ENCODE peak calls at places on chromosomes 5 and 9, in eight cellular contexts. One of them, this sample, is unnamed.

GRCh38 chr5:57137401-57137800 is 36.5 kb upstream of the GPBP1 start:
- DNase-seq in ovary: no peak
- DNase-seq in sigmoid colon: no peak
- DNase-seq in prostate gland: no peak
- DNase-seq in transverse colon: no peak
- DNase-seq in HCT116: no peak
- DNase-seq in body of pancreas: no peak
- DNase-seq in endothelial cell of umbilical vein: no peak
- DNase-seq in this sample: no peak

GRCh38 chr5:1405539-1406530 is 39.4 kb downstream of the SLC6A3 start:
- DNase-seq in ovary: no peak
- DNase-seq in sigmoid colon: peak; percentile 55
- DNase-seq in prostate gland: no peak
- DNase-seq in transverse colon: no peak
- DNase-seq in HCT116: no peak
- DNase-seq in body of pancreas: peak; percentile 7
- DNase-seq in endothelial cell of umbilical vein: no peak
- DNase-seq in this sample: peak; percentile 68

GRCh38 chr5:95969646-95970358 is 8.2 kb upstream of the ELL2 start:
- DNase-seq in ovary: no peak
- DNase-seq in sigmoid colon: no peak
- DNase-seq in prostate gland: no peak
- DNase-seq in transverse colon: no peak
- DNase-seq in HCT116: no peak
- DNase-seq in body of pancreas: no peak
- DNase-seq in endothelial cell of umbilical vein: no peak
- DNase-seq in this sample: no peak

GRCh38 chr9:99807276-99807852 is 14.3 kb upstream of the NR4A3 start:
- DNase-seq in ovary: peak; percentile 45
- DNase-seq in sigmoid colon: peak; percentile 85
- DNase-seq in prostate gland: peak; percentile 65
- DNase-seq in transverse colon: peak; percentile 63
- DNase-seq in HCT116: no peak
- DNase-seq in body of pancreas: peak; percentile 72
- DNase-seq in endothelial cell of umbilical vein: peak; percentile 61
- DNase-seq in this sample: no peak

GRCh38 chr9:27117489-27118135 is 8.6 kb downstream of the TEK start:
- DNase-seq in ovary: no peak
- DNase-seq in sigmoid colon: peak; percentile 70
- DNase-seq in prostate gland: no peak
- DNase-seq in transverse colon: peak; percentile 70
- DNase-seq in HCT116: no peak
- DNase-seq in body of pancreas: peak; percentile 45
- DNase-seq in endothelial cell of umbilical vein: peak; percentile 98
- DNase-seq in this sample: no peak

GRCh38 chr5:151051066-151051930 is 29.5 kb downstream of the TNIP1 start:
- DNase-seq in ovary: peak; percentile 81
- DNase-seq in sigmoid colon: peak; percentile 92
- DNase-seq in prostate gland: peak; percentile 68
- DNase-seq in transverse colon: peak; percentile 89
- DNase-seq in HCT116: peak; percentile 56
- DNase-seq in body of pancreas: peak; percentile 84
- DNase-seq in endothelial cell of umbilical vein: peak; percentile 81
- DNase-seq in this sample: no peak

GRCh38 chr9:137458194-137459146 is 664 bp downstream of the NSMF start:
- DNase-seq in ovary: peak; percentile 38
- DNase-seq in sigmoid colon: peak; percentile 80
- DNase-seq in prostate gland: no peak
- DNase-seq in transverse colon: peak; percentile 49
- DNase-seq in HCT116: no peak
- DNase-seq in body of pancreas: peak; percentile 67
- DNase-seq in endothelial cell of umbilical vein: no peak
- DNase-seq in this sample: peak; percentile 91

GRCh38 chr5:132677191-132677590 is 3.4 kb downstream of the IL4 start:
- DNase-seq in ovary: no peak
- DNase-seq in sigmoid colon: no peak
- DNase-seq in prostate gland: no peak
- DNase-seq in transverse colon: peak; percentile 26
- DNase-seq in HCT116: peak; percentile 79
- DNase-seq in body of pancreas: peak; percentile 57
- DNase-seq in endothelial cell of umbilical vein: peak; percentile 70
- DNase-seq in this sample: peak; percentile 92

GRCh38 chr9:4362281-4362680 is 62.4 kb upstream of the GLIS3 start:
- DNase-seq in ovary: no peak
- DNase-seq in sigmoid colon: no peak
- DNase-seq in prostate gland: no peak
- DNase-seq in transverse colon: no peak
- DNase-seq in HCT116: no peak
- DNase-seq in body of pancreas: no peak
- DNase-seq in endothelial cell of umbilical vein: no peak
- DNase-seq in this sample: no peak

GRCh38 chr9:8863886-8864881 is 1064.6 kb upstream of the DMAC1 start:
- DNase-seq in ovary: no peak
- DNase-seq in sigmoid colon: no peak
- DNase-seq in prostate gland: no peak
- DNase-seq in transverse colon: no peak
- DNase-seq in HCT116: no peak
- DNase-seq in body of pancreas: no peak
- DNase-seq in endothelial cell of umbilical vein: no peak
- DNase-seq in this sample: no peak

GRCh38 chr5:64939772-64940510 is 171.2 kb downstream of the CWC27 start:
- DNase-seq in ovary: peak; percentile 10
- DNase-seq in sigmoid colon: peak; percentile 63
- DNase-seq in prostate gland: peak; percentile 12
- DNase-seq in transverse colon: peak; percentile 16
- DNase-seq in HCT116: no peak
- DNase-seq in body of pancreas: peak; percentile 11
- DNase-seq in endothelial cell of umbilical vein: peak; percentile 15
- DNase-seq in this sample: peak; percentile 40

GRCh38 chr9:96486351-96487029 is 36.5 kb downstream of the HABP4 start:
- DNase-seq in ovary: peak; percentile 36
- DNase-seq in sigmoid colon: peak; percentile 83
- DNase-seq in prostate gland: no peak
- DNase-seq in transverse colon: peak; percentile 25
- DNase-seq in HCT116: no peak
- DNase-seq in body of pancreas: peak; percentile 67
- DNase-seq in endothelial cell of umbilical vein: no peak
- DNase-seq in this sample: no peak

GRCh38 chr5:121976979-121977378 is 15.2 kb downstream of the SRFBP1 start:
- DNase-seq in ovary: no peak
- DNase-seq in sigmoid colon: no peak
- DNase-seq in prostate gland: no peak
- DNase-seq in transverse colon: no peak
- DNase-seq in HCT116: no peak
- DNase-seq in body of pancreas: no peak
- DNase-seq in endothelial cell of umbilical vein: no peak
- DNase-seq in this sample: no peak

GRCh38 chr9:31541626-31542025 is 842.8 kb upstream of the ACO1 start:
- DNase-seq in ovary: no peak
- DNase-seq in sigmoid colon: no peak
- DNase-seq in prostate gland: no peak
- DNase-seq in transverse colon: no peak
- DNase-seq in HCT116: no peak
- DNase-seq in body of pancreas: no peak
- DNase-seq in endothelial cell of umbilical vein: no peak
- DNase-seq in this sample: no peak

GRCh38 chr9:9892217-9892616 is 720.6 kb downstream of the PTPRD start:
- DNase-seq in ovary: no peak
- DNase-seq in sigmoid colon: no peak
- DNase-seq in prostate gland: no peak
- DNase-seq in transverse colon: no peak
- DNase-seq in HCT116: no peak
- DNase-seq in body of pancreas: no peak
- DNase-seq in endothelial cell of umbilical vein: no peak
- DNase-seq in this sample: no peak

GRCh38 chr5:167447466-167447865 is 844.0 kb upstream of the WWC1 start:
- DNase-seq in ovary: no peak
- DNase-seq in sigmoid colon: no peak
- DNase-seq in prostate gland: no peak
- DNase-seq in transverse colon: no peak
- DNase-seq in HCT116: no peak
- DNase-seq in body of pancreas: no peak
- DNase-seq in endothelial cell of umbilical vein: no peak
- DNase-seq in this sample: no peak

GRCh38 chr5:95130951-95131350 is 153.9 kb downstream of the MCTP1 start:
- DNase-seq in ovary: no peak
- DNase-seq in sigmoid colon: no peak
- DNase-seq in prostate gland: no peak
- DNase-seq in transverse colon: no peak
- DNase-seq in HCT116: no peak
- DNase-seq in body of pancreas: no peak
- DNase-seq in endothelial cell of umbilical vein: peak; percentile 40
- DNase-seq in this sample: no peak

GRCh38 chr9:92771309-92771708 is 6.7 kb upstream of the BICD2 start:
- DNase-seq in ovary: no peak
- DNase-seq in sigmoid colon: no peak
- DNase-seq in prostate gland: no peak
- DNase-seq in transverse colon: no peak
- DNase-seq in HCT116: no peak
- DNase-seq in body of pancreas: no peak
- DNase-seq in endothelial cell of umbilical vein: no peak
- DNase-seq in this sample: no peak

GRCh38 chr5:28344803-28345433 is 1306.5 kb upstream of the CDH9 start:
- DNase-seq in ovary: no peak
- DNase-seq in sigmoid colon: no peak
- DNase-seq in prostate gland: no peak
- DNase-seq in transverse colon: no peak
- DNase-seq in HCT116: no peak
- DNase-seq in body of pancreas: no peak
- DNase-seq in endothelial cell of umbilical vein: peak; percentile 41
- DNase-seq in this sample: no peak

GRCh38 chr5:150640311-150641005 is at the start of gene SYNPO:
- DNase-seq in ovary: peak; percentile 87
- DNase-seq in sigmoid colon: peak; percentile 91
- DNase-seq in prostate gland: peak; percentile 45
- DNase-seq in transverse colon: no peak
- DNase-seq in HCT116: no peak
- DNase-seq in body of pancreas: peak; percentile 67
- DNase-seq in endothelial cell of umbilical vein: peak; percentile 88
- DNase-seq in this sample: peak; percentile 80

GRCh38 chr9:105117111-105117682 is 127.3 kb upstream of the SLC44A1 start:
- DNase-seq in ovary: no peak
- DNase-seq in sigmoid colon: no peak
- DNase-seq in prostate gland: no peak
- DNase-seq in transverse colon: no peak
- DNase-seq in HCT116: no peak
- DNase-seq in body of pancreas: no peak
- DNase-seq in endothelial cell of umbilical vein: no peak
- DNase-seq in this sample: no peak

GRCh38 chr5:103866169-103866568 is 303.6 kb upstream of the NUDT12 start:
- DNase-seq in ovary: no peak
- DNase-seq in sigmoid colon: no peak
- DNase-seq in prostate gland: no peak
- DNase-seq in transverse colon: no peak
- DNase-seq in HCT116: no peak
- DNase-seq in body of pancreas: no peak
- DNase-seq in endothelial cell of umbilical vein: no peak
- DNase-seq in this sample: no peak

GRCh38 chr9:114516913-114517312 is 11.6 kb upstream of the WHRN start:
- DNase-seq in ovary: no peak
- DNase-seq in sigmoid colon: no peak
- DNase-seq in prostate gland: no peak
- DNase-seq in transverse colon: no peak
- DNase-seq in HCT116: no peak
- DNase-seq in body of pancreas: no peak
- DNase-seq in endothelial cell of umbilical vein: no peak
- DNase-seq in this sample: no peak

GRCh38 chr9:38284039-38284767 is 108.3 kb upstream of the ALDH1B1 start:
- DNase-seq in ovary: no peak
- DNase-seq in sigmoid colon: no peak
- DNase-seq in prostate gland: no peak
- DNase-seq in transverse colon: no peak
- DNase-seq in HCT116: no peak
- DNase-seq in body of pancreas: no peak
- DNase-seq in endothelial cell of umbilical vein: no peak
- DNase-seq in this sample: no peak

GRCh38 chr5:372556-372910 is 51.0 kb downstream of the AHRR start:
- DNase-seq in ovary: no peak
- DNase-seq in sigmoid colon: no peak
- DNase-seq in prostate gland: no peak
- DNase-seq in transverse colon: peak; percentile 6
- DNase-seq in HCT116: no peak
- DNase-seq in body of pancreas: no peak
- DNase-seq in endothelial cell of umbilical vein: no peak
- DNase-seq in this sample: peak; percentile 18
- TF ChIP-seq POLR2A in ovary: no peak
- TF ChIP-seq POLR2A in sigmoid colon: no peak
- TF ChIP-seq POLR2A in prostate gland: no peak
- TF ChIP-seq POLR2A in transverse colon: no peak
- TF ChIP-seq POLR2A in HCT116: no peak
- TF ChIP-seq POLR2A in body of pancreas: no peak
- TF ChIP-seq POLR2A in endothelial cell of umbilical vein: no peak
- TF ChIP-seq POLR2A in this sample: no peak

DNA sequence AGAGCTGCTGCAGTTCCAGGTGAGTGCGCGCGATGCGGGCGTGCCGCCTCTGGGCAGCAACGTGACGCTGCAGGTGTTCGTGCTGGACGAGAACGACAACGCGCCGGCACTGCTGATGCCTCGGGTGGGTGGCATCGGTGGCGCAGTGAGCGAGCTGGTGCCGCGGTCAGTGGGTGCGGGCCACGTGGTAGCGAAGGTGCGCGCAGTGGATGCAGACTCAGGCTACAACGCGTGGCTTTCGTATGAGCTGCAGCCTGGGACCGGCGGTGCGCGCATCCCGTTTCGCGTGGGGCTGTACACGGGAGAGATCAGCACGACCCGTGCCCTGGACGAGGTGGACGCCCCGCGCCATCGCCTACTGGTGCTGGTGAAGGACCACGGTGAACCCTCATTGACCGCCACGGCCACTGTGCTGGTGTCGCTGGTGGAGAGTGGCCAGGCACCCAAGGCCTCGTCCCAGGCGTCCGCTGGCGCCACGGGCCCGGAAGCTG is 2.0 kb downstream of the PCDHA3 start:
- DNase-seq in ovary: no peak
- DNase-seq in sigmoid colon: no peak
- DNase-seq in prostate gland: no peak
- DNase-seq in transverse colon: no peak
- DNase-seq in HCT116: no peak
- DNase-seq in body of pancreas: no peak
- DNase-seq in endothelial cell of umbilical vein: no peak
- DNase-seq in this sample: no peak
- H3K9me3 ChIP-seq in ovary: no peaks in the 10 kb centered on the region
- H3K9me3 ChIP-seq in sigmoid colon: peaks cover 18% of the 10 kb centered on the region
- H3K9me3 ChIP-seq in prostate gland: no peaks in the 10 kb centered on the region
- H3K9me3 ChIP-seq in transverse colon: peaks cover 31% of the 10 kb centered on the region
- H3K9me3 ChIP-seq in HCT116: peaks cover 5% of the 10 kb centered on the region
- H3K9me3 ChIP-seq in body of pancreas: peaks cover 41% of the 10 kb centered on the region
- H3K9me3 ChIP-seq in endothelial cell of umbilical vein: no peaks in the 10 kb centered on the region
- H3K9me3 ChIP-seq in this sample: peaks cover 5% of the 10 kb centered on the region

GRCh38 chr5:123455640-123456039 is 32.4 kb upstream of the CEP120 start:
- DNase-seq in ovary: no peak
- DNase-seq in sigmoid colon: no peak
- DNase-seq in prostate gland: no peak
- DNase-seq in transverse colon: no peak
- DNase-seq in HCT116: no peak
- DNase-seq in body of pancreas: no peak
- DNase-seq in endothelial cell of umbilical vein: no peak
- DNase-seq in this sample: no peak
- TF ChIP-seq CTCF in ovary: no peak
- TF ChIP-seq CTCF in sigmoid colon: no peak
- TF ChIP-seq CTCF in prostate gland: no peak
- TF ChIP-seq CTCF in transverse colon: no peak
- TF ChIP-seq CTCF in HCT116: peak; percentile 54
- TF ChIP-seq CTCF in body of pancreas: no peak
- TF ChIP-seq CTCF in endothelial cell of umbilical vein: no peak
- TF ChIP-seq CTCF in this sample: no peak

GRCh38 chr9:34126207-34127034 is at the start of gene DCAF12:
- DNase-seq in ovary: peak; percentile 90
- DNase-seq in sigmoid colon: peak; percentile 95
- DNase-seq in prostate gland: peak; percentile 84
- DNase-seq in transverse colon: peak; percentile 93
- DNase-seq in HCT116: peak; percentile 78
- DNase-seq in body of pancreas: peak; percentile 92
- DNase-seq in endothelial cell of umbilical vein: peak; percentile 95
- DNase-seq in this sample: peak; percentile 96
- TF ChIP-seq POLR2A in ovary: peak; percentile 67
- TF ChIP-seq POLR2A in sigmoid colon: peak; percentile 71
- TF ChIP-seq POLR2A in prostate gland: peak; percentile 46
- TF ChIP-seq POLR2A in transverse colon: peak; percentile 83
- TF ChIP-seq POLR2A in HCT116: peak; percentile 14
- TF ChIP-seq POLR2A in body of pancreas: peak; percentile 89
- TF ChIP-seq POLR2A in endothelial cell of umbilical vein: peak; percentile 89
- TF ChIP-seq POLR2A in this sample: peak; percentile 85